ENCODE peak calls at places on chromosomes 13 and 19, in ten cellular contexts. T is cardiac muscle cell; B is AG10803; K is effector CD4-positive, alpha-beta T cell; F is activated CD4-positive, alpha-beta T cell treated with anti-CD3 and anti-CD28 coated beads, Interleukin-2, amount 50 U/mL, for 1 hour; X is cerebellum; S is cardiac fibroblast; Q is left lung; V is T-cell; G is hepatic stellate cell. J is an unnamed sample.

GRCh38 chr19:32202244-32202643 is 143.2 kb upstream of the ZNF507 start:
- DNase-seq in Q (no peak), S (no peak), V (no peak), G (no peak), T (no peak), F (no peak), K (no peak), B (no peak), X (no peak), J (no peak)

GRCh38 chr19:6218497-6219146 is 61.2 kb downstream of the MLLT1 start:
- DNase-seq in K (peak), V (peak), G (peak), X (peak), Q (peak), T (peak), S (peak), B (peak), F (peak), J (peak)

GRCh38 chr13:78323848-78324247 is 279.5 kb downstream of the POU4F1 start:
- DNase-seq in G (no peak), V (no peak), Q (no peak), B (no peak), X (no peak), T (no peak), K (no peak), S (peak), F (no peak), J (no peak)

GRCh38 chr19:2962018-2962670 is 15.2 kb upstream of the TLE6 start:
- DNase-seq in B (peak), K (peak), Q (no peak), T (peak), V (peak), F (peak), X (peak), S (peak), G (peak), J (peak)

GRCh38 chr19:55370305-55370988 is at the start of gene IL11:
- DNase-seq in G (peak), K (no peak), B (peak), Q (no peak), T (no peak), X (no peak), V (no peak), S (peak), F (no peak), J (no peak)

GRCh38 chr13:43057653-43058317 is 34.4 kb downstream of the DNAJC15 start:
- DNase-seq in V (peak), Q (no peak), T (peak), G (no peak), B (no peak), S (peak), K (peak), F (peak), X (no peak), J (no peak)

GRCh38 chr13:97878421-97879375 is 74.8 kb upstream of the IPO5 start:
- DNase-seq in S (peak), F (no peak), T (no peak), Q (no peak), K (no peak), V (no peak), G (no peak), B (no peak), X (no peak), J (no peak)

GRCh38 chr13:25203256-25203794 is 31.2 kb upstream of the AMER2 start:
- DNase-seq in G (no peak), S (no peak), F (no peak), T (no peak), Q (no peak), B (no peak), X (peak), K (no peak), V (no peak), J (no peak)

GRCh38 chr13:112450567-112451240 is 74.5 kb downstream of the SPACA7 start:
- DNase-seq in K (no peak), V (no peak), G (no peak), F (no peak), X (no peak), Q (no peak), B (no peak), T (no peak), S (no peak), J (no peak)

GRCh38 chr19:47713046-47714021 is at the start of gene EHD2:
- DNase-seq in T (peak), K (peak), V (no peak), Q (peak), F (peak), S (peak), G (peak), B (peak), X (peak), J (peak)

GRCh38 chr19:39196320-39196719 is 444 bp upstream of the NCCRP1 start:
- DNase-seq in Q (no peak), X (no peak), T (no peak), V (no peak), K (no peak), F (no peak), S (no peak), B (no peak), G (no peak), J (no peak)

GRCh38 chr19:4449022-4449825 is 8.4 kb downstream of the UBXN6 start:
- DNase-seq in X (peak), B (no peak), V (no peak), G (no peak), S (no peak), Q (no peak), F (no peak), T (no peak), K (no peak), J (no peak)

GRCh38 chr19:11089254-11090013 is at the start of gene LDLR:
- DNase-seq in S (peak), X (peak), V (peak), B (peak), G (peak), F (peak), Q (peak), K (peak), T (peak), J (peak)

GRCh38 chr13:21557995-21558394 is 46.0 kb downstream of the MICU2 start:
- DNase-seq in B (peak), T (peak), X (no peak), Q (no peak), K (no peak), G (peak), F (no peak), V (no peak), S (peak), J (no peak)

GRCh38 chr19:33702606-33703437 is 81.1 kb downstream of the CHST8 start:
- DNase-seq in Q (peak), T (no peak), K (no peak), G (no peak), V (no peak), B (no peak), S (no peak), X (no peak), F (no peak), J (no peak)

GRCh38 chr19:5801796-5802616 is 2.9 kb upstream of the NRTN start:
- DNase-seq in V (no peak), G (no peak), Q (no peak), K (no peak), S (no peak), X (no peak), T (peak), B (peak), F (no peak), J (peak)

GRCh38 chr19:15300533-15301194 is 31.7 kb downstream of the BRD4 start:
- DNase-seq in B (peak), S (peak), K (no peak), G (no peak), F (no peak), V (no peak), T (peak), Q (no peak), X (no peak), J (peak)

GRCh38 chr13:101417043-101417406 is 717 bp upstream of the NALCN start:
- DNase-seq in F (no peak), K (no peak), T (peak), G (peak), X (peak), V (no peak), Q (no peak), B (no peak), S (peak), J (no peak)

GRCh38 chr19:19372656-19373416 is 32.6 kb upstream of the GATAD2A start:
- DNase-seq in F (peak), V (no peak), B (peak), G (peak), K (no peak), X (no peak), Q (peak), S (peak), T (peak), J (no peak)

GRCh38 chr19:33392341-33393285 is 19.1 kb downstream of the CEBPG start:
- DNase-seq in K (no peak), Q (peak), V (no peak), B (no peak), S (no peak), X (no peak), F (no peak), G (no peak), T (no peak), J (no peak)

GRCh38 chr19:38478273-38478971 is 44.9 kb downstream of the RYR1 start:
- DNase-seq in K (no peak), B (no peak), S (peak), Q (no peak), V (no peak), G (peak), T (peak), F (no peak), X (no peak), J (no peak)

GRCh38 chr19:50039968-50040367 is 14.2 kb downstream of the ZNF473 start:
- DNase-seq in T (no peak), F (no peak), B (no peak), X (no peak), V (no peak), G (no peak), K (no peak), S (peak), Q (no peak), J (no peak)

GRCh38 chr19:1038995-1039645 is 787 bp upstream of the ABCA7 start:
- DNase-seq in T (peak), Q (peak), B (peak), X (no peak), K (no peak), G (no peak), F (no peak), S (no peak), V (no peak), J (no peak)

GRCh38 chr19:10766681-10767201 is 48.9 kb downstream of the DNM2 start:
- DNase-seq in B (peak), F (no peak), K (no peak), G (peak), X (no peak), S (peak), T (peak), V (no peak), Q (no peak), J (no peak)

GRCh38 chr13:43572601-43573360 is 214.0 kb downstream of the ENOX1 start:
- DNase-seq in B (peak), X (no peak), Q (no peak), K (no peak), S (peak), T (no peak), F (no peak), G (no peak), V (no peak), J (peak)

GRCh38 chr13:113454936-113455335 is 1.6 kb upstream of the ADPRHL1 start:
- DNase-seq in X (peak), T (no peak), S (no peak), B (no peak), K (no peak), F (no peak), Q (no peak), G (no peak), V (no peak), J (no peak)

GRCh38 chr13:91797567-91797966 is 399.1 kb downstream of the GPC5 start:
- DNase-seq in T (no peak), X (no peak), S (no peak), Q (peak), K (no peak), B (no peak), F (no peak), V (no peak), G (no peak), J (no peak)

GRCh38 chr13:20127563-20128458 is 33.0 kb downstream of the GJA3 start:
- DNase-seq in B (peak), Q (peak), F (peak), T (peak), S (peak), G (peak), X (peak), V (no peak), K (no peak), J (peak)

GRCh38 chr19:36139473-36140288 is at the start of gene CAPNS1:
- DNase-seq in B (peak), T (peak), G (peak), S (peak), F (peak), K (peak), X (peak), V (peak), Q (peak), J (peak)

GRCh38 chr13:72638059-72638815 is 89.2 kb downstream of the MZT1 start:
- DNase-seq in K (no peak), X (no peak), V (no peak), G (no peak), F (no peak), B (no peak), T (no peak), S (no peak), Q (no peak), J (no peak)

GRCh38 chr19:4539697-4540581 is at the start of gene LRG1:
- DNase-seq in K (no peak), G (no peak), V (no peak), T (peak), F (no peak), X (no peak), S (peak), B (no peak), Q (peak), J (no peak)

GRCh38 chr19:4115050-4115817 is 8.7 kb downstream of the MAP2K2 start:
- DNase-seq in K (peak), T (no peak), G (no peak), S (no peak), F (peak), B (no peak), Q (no peak), X (peak), V (peak), J (no peak)

GRCh38 chr13:78608254-78608704 is 4.9 kb upstream of the POU4F1 start:
- DNase-seq in S (no peak), F (no peak), V (no peak), X (no peak), B (no peak), G (no peak), K (no peak), T (no peak), Q (no peak), J (no peak)

GRCh38 chr19:43820098-43820860 is 6.8 kb upstream of the ZNF283 start:
- DNase-seq in S (peak), G (peak), B (peak), X (peak), T (peak), Q (peak), F (no peak), K (no peak), V (no peak), J (no peak)

GRCh38 chr13:98142427-98143156 is at the start of gene FARP1:
- DNase-seq in G (peak), X (peak), F (no peak), K (no peak), B (peak), V (no peak), S (peak), Q (peak), T (peak), J (peak)

GRCh38 chr19:43639507-43640423 is at the start of gene CADM4:
- DNase-seq in G (no peak), K (peak), V (peak), Q (peak), F (peak), S (no peak), X (peak), B (no peak), T (no peak), J (no peak)

GRCh38 chr13:94169783-94170513 is 309.5 kb downstream of the DCT start:
- DNase-seq in Q (peak), V (no peak), F (no peak), S (no peak), B (peak), G (no peak), K (no peak), X (no peak), T (peak), J (no peak)

GRCh38 chr19:45823182-45823581 is 8.1 kb upstream of the RSPH6A start:
- DNase-seq in B (no peak), V (no peak), K (no peak), G (no peak), X (no peak), F (no peak), T (no peak), S (no peak), Q (peak), J (no peak)